ENCODE peak calls at places on chromosome 2, in eight cellular contexts. A, Y, N, E, U, T, V and W are unnamed samples.

GRCh38 chr2:187429989-187430388 is 18.1 kb downstream of the CALCRL start:
- DNase-seq in Y (no peak), A (peak), T (no peak), V (no peak), N (no peak), U (peak), E (no peak), W (no peak)

GRCh38 chr2:84424152-84424551 is 34.9 kb downstream of the SUCLG1 start:
- DNase-seq in Y (no peak), U (peak), V (no peak), A (no peak), T (no peak), E (no peak), N (no peak), W (no peak)

GRCh38 chr2:107402330-107402729 is 424.4 kb upstream of the RGPD4 start:
- DNase-seq in A (no peak), T (no peak), E (no peak), U (no peak), V (no peak), Y (no peak), N (no peak), W (no peak)

GRCh38 chr2:219289537-219290361 is 10.6 kb downstream of the DNAJB2 start:
- DNase-seq in A (no peak), T (no peak), V (no peak), Y (peak), N (no peak), E (no peak), U (peak), W (no peak)

GRCh38 chr2:148658807-148659722 is 14.5 kb downstream of the EPC2 start:
- DNase-seq in A (peak), V (no peak), Y (no peak), T (no peak), E (peak), N (no peak), U (peak), W (no peak)

GRCh38 chr2:27844821-27845255 is 45.3 kb downstream of the RBKS start:
- DNase-seq in E (no peak), T (no peak), Y (no peak), V (no peak), N (no peak), A (no peak), U (peak), W (no peak)

GRCh38 chr2:203177361-203177760 is 61.5 kb upstream of the CYP20A1 start:
- DNase-seq in E (peak), Y (no peak), V (no peak), A (no peak), T (no peak), N (no peak), U (peak), W (no peak)

GRCh38 chr2:190343500-190344274 is at the start of gene INPP1:
- DNase-seq in U (peak), Y (peak), T (peak), N (no peak), A (peak), V (peak), E (peak), W (peak)

GRCh38 chr2:45264227-45265225 is 255.3 kb upstream of the SIX2 start:
- DNase-seq in T (no peak), U (peak), V (no peak), N (no peak), Y (no peak), A (no peak), E (no peak), W (no peak)

GRCh38 chr2:15073639-15074038 is 441.1 kb downstream of the LRATD1 start:
- DNase-seq in Y (no peak), A (no peak), N (no peak), V (no peak), T (no peak), E (no peak), U (no peak), W (no peak)